ENCODE peak calls at places on chromosome 18, in nine cellular contexts. One of them, this sample, is unnamed.

GRCh38 chr18:78701753-78702409 is 277.7 kb upstream of the SALL3 start:
- DNase-seq in activated naive CD4-positive, alpha-beta T cell: no peak
- DNase-seq in uterus: no peak
- DNase-seq in HEK293T: no peak
- DNase-seq in HS-5: no peak
- DNase-seq in EL: no peak
- DNase-seq in GM12864: no peak
- DNase-seq in T-helper 1 cell: no peak
- DNase-seq in activated CD8-positive, alpha-beta memory T cell treated with anti-CD3 and anti-CD28 coated beads for 48 hours: no peak
- DNase-seq in this sample: no peak

GRCh38 chr18:76805221-76805620 is 17.1 kb upstream of the ZNF236 start:
- DNase-seq in activated naive CD4-positive, alpha-beta T cell: no peak
- DNase-seq in uterus: no peak
- DNase-seq in HEK293T: no peak
- DNase-seq in HS-5: no peak
- DNase-seq in EL: peak; percentile 30
- DNase-seq in GM12864: no peak
- DNase-seq in T-helper 1 cell: no peak
- DNase-seq in activated CD8-positive, alpha-beta memory T cell treated with anti-CD3 and anti-CD28 coated beads for 48 hours: no peak
- DNase-seq in this sample: no peak

GRCh38 chr18:22813648-22814328 is 119.3 kb upstream of the RBBP8 start:
- DNase-seq in activated naive CD4-positive, alpha-beta T cell: no peak
- DNase-seq in uterus: no peak
- DNase-seq in HEK293T: peak; percentile 58
- DNase-seq in HS-5: no peak
- DNase-seq in EL: peak; percentile 39
- DNase-seq in GM12864: no peak
- DNase-seq in T-helper 1 cell: no peak
- DNase-seq in activated CD8-positive, alpha-beta memory T cell treated with anti-CD3 and anti-CD28 coated beads for 48 hours: no peak
- DNase-seq in this sample: no peak

GRCh38 chr18:34631071-34631470 is 79.0 kb upstream of the DTNA start:
- DNase-seq in activated naive CD4-positive, alpha-beta T cell: no peak
- DNase-seq in uterus: no peak
- DNase-seq in HEK293T: no peak
- DNase-seq in HS-5: no peak
- DNase-seq in EL: no peak
- DNase-seq in GM12864: no peak
- DNase-seq in T-helper 1 cell: no peak
- DNase-seq in activated CD8-positive, alpha-beta memory T cell treated with anti-CD3 and anti-CD28 coated beads for 48 hours: no peak
- DNase-seq in this sample: no peak

GRCh38 chr18:40365526-40365925 is 1589.5 kb upstream of the PIK3C3 start:
- DNase-seq in activated naive CD4-positive, alpha-beta T cell: no peak
- DNase-seq in uterus: no peak
- DNase-seq in HEK293T: no peak
- DNase-seq in HS-5: no peak
- DNase-seq in EL: no peak
- DNase-seq in GM12864: no peak
- DNase-seq in T-helper 1 cell: no peak
- DNase-seq in activated CD8-positive, alpha-beta memory T cell treated with anti-CD3 and anti-CD28 coated beads for 48 hours: no peak
- DNase-seq in this sample: no peak

GRCh38 chr18:26746284-26747130 is 119.0 kb downstream of the AQP4 start:
- DNase-seq in activated naive CD4-positive, alpha-beta T cell: no peak
- DNase-seq in uterus: no peak
- DNase-seq in HEK293T: no peak
- DNase-seq in HS-5: no peak
- DNase-seq in EL: peak; percentile 49
- DNase-seq in GM12864: no peak
- DNase-seq in T-helper 1 cell: no peak
- DNase-seq in activated CD8-positive, alpha-beta memory T cell treated with anti-CD3 and anti-CD28 coated beads for 48 hours: no peak
- DNase-seq in this sample: no peak

GRCh38 chr18:37457337-37457736 is 108.3 kb downstream of the CELF4 start:
- DNase-seq in activated naive CD4-positive, alpha-beta T cell: no peak
- DNase-seq in uterus: no peak
- DNase-seq in HEK293T: no peak
- DNase-seq in HS-5: no peak
- DNase-seq in EL: no peak
- DNase-seq in GM12864: no peak
- DNase-seq in T-helper 1 cell: no peak
- DNase-seq in activated CD8-positive, alpha-beta memory T cell treated with anti-CD3 and anti-CD28 coated beads for 48 hours: no peak
- DNase-seq in this sample: no peak

GRCh38 chr18:51563401-51563800 is 365.9 kb upstream of the MEX3C start:
- DNase-seq in activated naive CD4-positive, alpha-beta T cell: no peak
- DNase-seq in uterus: no peak
- DNase-seq in HEK293T: no peak
- DNase-seq in HS-5: no peak
- DNase-seq in EL: no peak
- DNase-seq in GM12864: no peak
- DNase-seq in T-helper 1 cell: no peak
- DNase-seq in activated CD8-positive, alpha-beta memory T cell treated with anti-CD3 and anti-CD28 coated beads for 48 hours: no peak
- DNase-seq in this sample: no peak

GRCh38 chr18:70380915-70381896 is 92.4 kb downstream of the SOCS6 start:
- DNase-seq in activated naive CD4-positive, alpha-beta T cell: no peak
- DNase-seq in uterus: no peak
- DNase-seq in HEK293T: no peak
- DNase-seq in HS-5: no peak
- DNase-seq in EL: no peak
- DNase-seq in GM12864: no peak
- DNase-seq in T-helper 1 cell: no peak
- DNase-seq in activated CD8-positive, alpha-beta memory T cell treated with anti-CD3 and anti-CD28 coated beads for 48 hours: no peak
- DNase-seq in this sample: no peak

GRCh38 chr18:26005950-26006349 is 84.5 kb downstream of the SS18 start:
- DNase-seq in activated naive CD4-positive, alpha-beta T cell: no peak
- DNase-seq in uterus: no peak
- DNase-seq in HEK293T: no peak
- DNase-seq in HS-5: no peak
- DNase-seq in EL: no peak
- DNase-seq in GM12864: no peak
- DNase-seq in T-helper 1 cell: no peak
- DNase-seq in activated CD8-positive, alpha-beta memory T cell treated with anti-CD3 and anti-CD28 coated beads for 48 hours: no peak
- DNase-seq in this sample: no peak

This sample was measured in aorta.